ENCODE peak calls at places on chromosomes 7 and 10, in ten cellular contexts. L, K, B, O, X, V, R, G, M and I are unnamed samples.

GRCh38 chr7:44291733-44292395 is 33.5 kb downstream of the CAMK2B start:
- DNase-seq in L (peak; percentile 2), K (peak; percentile 14), B (no peak), O (no peak), X (no peak), V (no peak), R (no peak), G (no peak), M (no peak), I (no peak)

GRCh38 chr7:159136442-159136841 is 8.2 kb downstream of the VIPR2 start:
- DNase-seq in L (no peak), K (peak; percentile 3), B (peak; percentile 4), O (no peak), X (no peak), V (no peak), R (no peak), G (no peak), M (no peak), I (no peak)

GRCh38 chr7:981793-982510 is 1.0 kb upstream of the CYP2W1 start:
- DNase-seq in L (no peak), K (no peak), B (no peak), O (no peak), X (no peak), V (no peak), R (no peak), G (no peak), M (no peak), I (no peak)

GRCh38 chr10:54002077-54002476 is 799.0 kb downstream of the PCDH15 start:
- DNase-seq in L (no peak), K (no peak), B (no peak), O (no peak), X (no peak), V (no peak), R (no peak), G (no peak), M (no peak), I (no peak)

GRCh38 chr7:107644704-107645083 is 15.9 kb upstream of the SLC26A4 start:
- DNase-seq in L (no peak), K (no peak), B (no peak), O (no peak), X (no peak), V (no peak), R (no peak), G (no peak), M (no peak), I (no peak)

GRCh38 chr7:88262562-88262961 is 42.7 kb upstream of the SRI start:
- DNase-seq in L (no peak), K (no peak), B (no peak), O (no peak), X (no peak), V (no peak), R (no peak), G (no peak), M (no peak), I (no peak)

GRCh38 chr7:5420108-5420840 is 3.4 kb downstream of the TNRC18 start:
- DNase-seq in L (no peak), K (peak; percentile 41), B (no peak), O (peak; percentile 31), X (no peak), V (no peak), R (no peak), G (no peak), M (peak; percentile 37), I (no peak)

GRCh38 chr7:48781783-48782182 is 142.6 kb upstream of the CDC14C start:
- DNase-seq in L (no peak), K (no peak), B (no peak), O (no peak), X (no peak), V (no peak), R (no peak), G (no peak), M (no peak), I (no peak)

GRCh38 chr10:121088524-121088923 is 237.4 kb downstream of the WDR11 start:
- DNase-seq in L (no peak), K (no peak), B (no peak), O (no peak), X (no peak), V (no peak), R (no peak), G (peak; percentile 66), M (no peak), I (peak; percentile 45)

GRCh38 chr7:25405736-25406135 is 177.4 kb upstream of the NPVF start:
- DNase-seq in L (peak; percentile 88), K (no peak), B (no peak), O (no peak), X (no peak), V (no peak), R (no peak), G (no peak), M (no peak), I (no peak)

GRCh38 chr10:69847883-69848282 is 46.2 kb downstream of the COL13A1 start:
- DNase-seq in L (no peak), K (no peak), B (no peak), O (no peak), X (no peak), V (no peak), R (no peak), G (peak; percentile 61), M (peak; percentile 48), I (no peak)

GRCh38 chr10:82228701-82229100 is 353.7 kb downstream of the NRG3 start:
- DNase-seq in L (no peak), K (no peak), B (no peak), O (no peak), X (no peak), V (no peak), R (no peak), G (no peak), M (no peak), I (no peak)

GRCh38 chr7:128381161-128381821 is 19.8 kb upstream of the PRRT4 start:
- DNase-seq in L (no peak), K (no peak), B (peak; percentile 87), O (no peak), X (no peak), V (peak; percentile 41), R (peak; percentile 88), G (peak; percentile 72), M (no peak), I (peak; percentile 82)

GRCh38 chr7:2217716-2218443 is 14.9 kb downstream of the MAD1L1 start:
- DNase-seq in L (no peak), K (no peak), B (no peak), O (no peak), X (no peak), V (no peak), R (no peak), G (no peak), M (no peak), I (no peak)
- H3K4me1 ChIP-seq in L (no peaks in the 10 kb centered on the region), K (no peaks in the 10 kb centered on the region), B (no peaks in the 10 kb centered on the region), O (no peaks in the 10 kb centered on the region), X (no peaks in the 10 kb centered on the region), V (no peaks in the 10 kb centered on the region), R (no peaks in the 10 kb centered on the region), G (no peaks in the 10 kb centered on the region), M (no peaks in the 10 kb centered on the region), I (no peaks in the 10 kb centered on the region)

GRCh38 chr10:102024799-102025198 is 31.2 kb downstream of the ARMH3 start:
- DNase-seq in L (no peak), K (no peak), B (no peak), O (no peak), X (no peak), V (no peak), R (no peak), G (no peak), M (no peak), I (no peak)

GRCh38 chr10:102027261-102027660 is 28.7 kb downstream of the ARMH3 start:
- DNase-seq in L (no peak), K (no peak), B (no peak), O (no peak), X (no peak), V (no peak), R (no peak), G (no peak), M (no peak), I (no peak)
- H3K36me3 ChIP-seq in L (no peaks in the 10 kb centered on the region), K (no peaks in the 10 kb centered on the region), B (peaks cover 3% of the 10 kb centered on the region), O (no peaks in the 10 kb centered on the region), X (peaks cover 13% of the 10 kb centered on the region), V (peaks cover 57% of the 10 kb centered on the region), R (no peaks in the 10 kb centered on the region), G (peaks cover 2% of the 10 kb centered on the region), M (peaks cover 86% of the 10 kb centered on the region), I (peaks cover 51% of the 10 kb centered on the region)

DNA sequence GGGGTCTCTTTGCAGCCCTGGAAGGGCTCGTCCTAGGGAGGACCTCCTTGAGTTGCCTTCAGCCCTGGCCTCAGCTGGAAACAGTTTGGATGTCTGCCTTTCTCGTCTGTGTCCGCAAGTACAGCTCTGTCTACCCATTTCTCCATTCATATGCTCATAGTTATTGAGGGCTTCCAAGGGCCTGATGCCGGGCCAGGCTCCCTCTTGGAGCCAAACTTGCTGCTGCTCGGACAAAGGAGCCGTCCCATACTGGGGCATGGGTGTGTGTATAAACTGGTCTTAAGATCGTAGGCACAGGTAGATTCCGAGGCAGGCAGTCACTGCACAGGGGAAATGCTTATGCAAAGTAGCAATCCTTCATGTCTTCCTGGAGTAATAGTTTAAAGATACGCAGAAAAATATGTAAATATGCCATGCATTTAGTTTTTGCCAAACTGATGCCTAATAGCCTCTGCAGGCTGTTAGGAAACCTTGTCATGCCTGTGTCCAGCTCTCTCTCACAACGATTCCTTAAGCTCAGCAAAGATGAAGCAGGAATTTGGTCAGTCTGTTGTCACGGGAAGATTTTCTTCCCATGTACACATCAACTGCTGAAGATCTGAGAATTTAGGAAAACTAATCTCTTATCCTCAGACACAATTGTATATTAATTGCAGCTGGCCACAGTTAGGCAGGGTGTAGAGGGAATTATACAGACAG is 116.9 kb upstream of the BTBD16 start:
- DNase-seq in L (no peak), K (no peak), B (no peak), O (no peak), X (no peak), V (no peak), R (no peak), G (no peak), M (no peak), I (no peak)
- H3K4me1 ChIP-seq in L (peaks cover 8% of the 10 kb centered on the region), K (peaks cover 24% of the 10 kb centered on the region), B (peaks cover 13% of the 10 kb centered on the region), O (no peaks in the 10 kb centered on the region), X (no peaks in the 10 kb centered on the region), V (no peaks in the 10 kb centered on the region), R (no peaks in the 10 kb centered on the region), G (no peaks in the 10 kb centered on the region), M (peaks cover 51% of the 10 kb centered on the region), I (no peaks in the 10 kb centered on the region)

GRCh38 chr7:116899308-116899707 is 36.9 kb downstream of the CAPZA2 start:
- DNase-seq in L (no peak), K (no peak), B (no peak), O (no peak), X (no peak), V (no peak), R (no peak), G (peak; percentile 4), M (no peak), I (no peak)
- H3K36me3 ChIP-seq in L (no peaks in the 10 kb centered on the region), K (no peaks in the 10 kb centered on the region), B (peaks cover 55% of the 10 kb centered on the region), O (peaks cover 4% of the 10 kb centered on the region), X (peaks cover 7% of the 10 kb centered on the region), V (peaks cover 72% of the 10 kb centered on the region), R (peaks cover 51% of the 10 kb centered on the region), G (no peaks in the 10 kb centered on the region), M (peaks cover 40% of the 10 kb centered on the region), I (peaks cover 13% of the 10 kb centered on the region)